ENCODE peak calls at places on chromosomes 7 and 10, in eight cellular contexts. O is tibial nerve, A is upper lobe of left lung, Z is A673, L is lung, T is endothelial cell of umbilical vein, P is PC-3, D is lower lobe of right lung. C is an unnamed sample. For H3K27me3 and H3K4me1, the result is how much of the 10 kb centered on the place peaks cover.

GRCh38 chr10:6182454-6183098 is 20.2 kb upstream of the PFKFB3 start:
- DNase-seq in O (no peak), A (no peak), Z (no peak), L (no peak), T (no peak), P (no peak), D (no peak), C (no peak)

GRCh38 chr10:94300042-94300441 is 62.7 kb downstream of the NOC3L start:
- DNase-seq in O (no peak), A (no peak), Z (no peak), L (no peak), T (no peak), P (no peak), D (no peak), C (no peak)

GRCh38 chr10:112724404-112724991 is 225.5 kb upstream of the TCF7L2 start:
- DNase-seq in O (no peak), A (no peak), Z (peak), L (no peak), T (no peak), P (no peak), D (no peak), C (peak)

GRCh38 chr7:115040526-115040925 is 118.6 kb downstream of the MDFIC start:
- DNase-seq in O (no peak), A (no peak), Z (no peak), L (no peak), T (no peak), P (no peak), D (no peak), C (no peak)

GRCh38 chr7:51113560-51113959 is 203.0 kb downstream of the COBL start:
- DNase-seq in O (no peak), A (no peak), Z (no peak), L (no peak), T (no peak), P (no peak), D (no peak), C (no peak)

GRCh38 chr10:19014034-19014433 is 34.6 kb upstream of the MALRD1 start:
- DNase-seq in O (no peak), A (no peak), Z (peak), L (no peak), T (no peak), P (peak), D (no peak), C (peak)

GRCh38 chr7:52764502-52765169 is 270.8 kb upstream of the POM121L12 start:
- DNase-seq in O (no peak), A (no peak), Z (no peak), L (no peak), T (peak), P (peak), D (no peak), C (no peak)

GRCh38 chr7:95737828-95738505 is 34.4 kb upstream of the DYNC1I1 start:
- DNase-seq in O (no peak), A (no peak), Z (no peak), L (no peak), T (no peak), P (peak), D (no peak), C (no peak)

GRCh38 chr10:119281581-119282071 is 74.3 kb downstream of the GRK5 start:
- DNase-seq in O (no peak), A (no peak), Z (peak), L (no peak), T (no peak), P (no peak), D (no peak), C (no peak)

GRCh38 chr10:102399217-102400021 is 3.9 kb downstream of the NFKB2 start:
- DNase-seq in O (peak), A (peak), Z (peak), L (peak), T (peak), P (peak), D (peak), C (peak)

GRCh38 chr10:16271571-16271970 is 165.2 kb upstream of the PTER start:
- DNase-seq in O (no peak), A (no peak), Z (no peak), L (no peak), T (no peak), P (no peak), D (no peak), C (no peak)

GRCh38 chr10:6103591-6103990 is 14.8 kb downstream of the RBM17 start:
- DNase-seq in O (no peak), A (no peak), Z (no peak), L (no peak), T (peak), P (no peak), D (no peak), C (no peak)

GRCh38 chr10:3111626-3112220 is 44.4 kb downstream of the PFKP start:
- DNase-seq in O (no peak), A (no peak), Z (no peak), L (no peak), T (no peak), P (no peak), D (no peak), C (no peak)

GRCh38 chr7:48537561-48537960 is 366.3 kb downstream of the ABCA13 start:
- DNase-seq in O (no peak), A (no peak), Z (no peak), L (no peak), T (no peak), P (peak), D (no peak), C (peak)

GRCh38 chr7:127290801-127291361 is 38.1 kb upstream of the GRM8 start:
- DNase-seq in O (no peak), A (no peak), Z (no peak), L (no peak), T (no peak), P (peak), D (no peak), C (no peak)

GRCh38 chr10:86244296-86244695 is 122.3 kb downstream of the GRID1 start:
- DNase-seq in O (no peak), A (peak), Z (peak), L (no peak), T (no peak), P (no peak), D (peak), C (no peak)

GRCh38 chr7:57202274-57202673 is 70.0 kb upstream of the ZNF479 start:
- DNase-seq in O (no peak), A (peak), Z (no peak), L (no peak), T (no peak), P (no peak), D (peak), C (no peak)

GRCh38 chr7:134440067-134440466 is 18.8 kb downstream of the AKR1B1 start:
- DNase-seq in O (no peak), A (no peak), Z (no peak), L (no peak), T (no peak), P (no peak), D (no peak), C (no peak)

GRCh38 chr10:15627617-15628196 is 92.0 kb downstream of the ITGA8 start:
- DNase-seq in O (no peak), A (no peak), Z (no peak), L (no peak), T (peak), P (no peak), D (no peak), C (no peak)

GRCh38 chr10:90977162-90977854 is 56.4 kb upstream of the ANKRD1 start:
- DNase-seq in O (no peak), A (no peak), Z (no peak), L (no peak), T (no peak), P (no peak), D (no peak), C (no peak)

GRCh38 chr7:135757719-135758411 is 9.3 kb upstream of the FAM180A start:
- DNase-seq in O (no peak), A (no peak), Z (peak), L (no peak), T (peak), P (no peak), D (no peak), C (no peak)

GRCh38 chr7:157581740-157582139 is 244.9 kb downstream of the DNAJB6 start:
- DNase-seq in O (no peak), A (no peak), Z (no peak), L (no peak), T (no peak), P (no peak), D (no peak), C (no peak)
- H3K27me3 ChIP-seq in O (under half), A (under half), Z (under half), L (under half), T (under half), P (under half), D (under half), C (under half)

DNA sequence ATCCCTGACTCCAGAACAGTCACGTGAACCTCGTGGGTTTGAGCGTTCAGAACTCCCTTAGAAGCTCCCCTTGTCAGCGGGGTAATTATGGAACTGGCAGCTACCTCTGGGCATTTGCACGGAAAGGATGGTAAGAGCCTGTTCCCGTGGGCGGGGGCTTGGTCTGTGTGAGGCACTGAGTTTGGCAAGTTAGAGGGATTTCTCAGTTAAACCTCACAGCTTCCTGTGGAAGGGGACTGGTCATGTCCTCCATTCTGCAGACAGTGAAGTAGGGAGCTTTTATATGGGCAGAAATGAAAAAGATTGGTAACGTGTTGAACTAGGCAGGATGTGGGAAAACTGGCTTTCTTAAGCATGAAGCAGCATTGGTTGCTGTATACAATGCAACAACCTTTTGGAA is 16.0 kb downstream of the PALD1 start:
- DNase-seq in O (no peak), A (no peak), Z (no peak), L (no peak), T (no peak), P (no peak), D (peak), C (no peak)
- H3K4me1 ChIP-seq in O (under half), A (half or more), Z (under half), L (under half), T (under half), P (under half), D (half or more), C (under half)

GRCh38 chr10:11212686-11213085 is 195.0 kb downstream of the CELF2 start:
- DNase-seq in O (no peak), A (no peak), Z (no peak), L (no peak), T (no peak), P (no peak), D (no peak), C (no peak)

GRCh38 chr10:11214407-11214806 is 196.7 kb downstream of the CELF2 start:
- DNase-seq in O (no peak), A (peak), Z (no peak), L (no peak), T (no peak), P (no peak), D (no peak), C (no peak)

GRCh38 chr10:11213156-11213555 is 195.5 kb downstream of the CELF2 start:
- DNase-seq in O (no peak), A (no peak), Z (no peak), L (no peak), T (peak), P (no peak), D (no peak), C (no peak)

GRCh38 chr10:11218395-11218794 is 200.7 kb downstream of the CELF2 start:
- DNase-seq in O (no peak), A (no peak), Z (no peak), L (no peak), T (no peak), P (no peak), D (no peak), C (no peak)

GRCh38 chr10:11215468-11215867 is 197.8 kb downstream of the CELF2 start:
- DNase-seq in O (no peak), A (no peak), Z (no peak), L (no peak), T (no peak), P (no peak), D (no peak), C (no peak)
- H3K27me3 ChIP-seq in O (under half), A (under half), Z (half or more), L (under half), T (under half), P (under half), D (under half), C (under half)

GRCh38 chr7:92750961-92751360 is 85.4 kb downstream of the CDK6 start:
- DNase-seq in O (no peak), A (no peak), Z (no peak), L (no peak), T (no peak), P (no peak), D (no peak), C (no peak)
- H3K4me1 ChIP-seq in O (under half), A (under half), Z (under half), L (under half), T (under half), P (half or more), D (under half), C (half or more)

DNA sequence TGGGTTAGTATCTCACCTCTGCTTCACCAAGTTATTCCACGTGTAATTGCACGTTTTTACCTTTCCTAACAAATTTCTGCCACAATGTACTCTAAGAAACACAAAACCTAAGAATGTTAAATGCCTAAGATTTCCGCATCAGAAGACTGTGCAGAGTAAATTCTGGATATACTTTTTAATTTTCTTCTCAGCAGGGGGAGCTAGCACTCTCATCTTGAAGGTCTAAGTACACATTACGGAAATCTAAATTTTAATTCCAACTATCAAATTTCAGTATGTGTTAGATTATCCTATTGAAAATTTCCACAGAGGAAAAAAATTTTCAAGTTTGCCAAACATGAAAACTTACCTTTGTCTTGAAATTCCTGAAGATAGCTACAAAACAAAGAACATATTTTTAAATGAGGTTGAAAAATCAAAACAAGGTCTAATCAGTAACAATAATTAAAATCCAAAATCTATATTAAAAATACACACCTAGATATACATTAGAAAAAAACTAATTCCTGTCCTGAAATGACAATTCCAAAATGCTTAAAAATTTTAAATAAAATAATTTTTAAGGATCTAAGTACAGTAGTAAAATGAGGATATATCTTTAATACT is 10.5 kb downstream of the SKAP2 start:
- DNase-seq in O (no peak), A (no peak), Z (peak), L (no peak), T (peak), P (peak), D (no peak), C (no peak)
- H3K27me3 ChIP-seq in O (under half), A (under half), Z (half or more), L (under half), T (under half), P (under half), D (under half), C (under half)